ENCODE peak calls at places on chromosomes 11 and 22, in ten cellular contexts. R, A, P, L, Z, I, T, N, K and V are unnamed samples.
A peak's percentile ranks its signal among the peaks of the same experiment; 100 is the strongest.

GRCh38 chr11:84686726-84687125 is 940.4 kb downstream of the DLG2 start:
- DNase-seq in R (no peak), A (no peak), P (no peak), L (no peak), Z (no peak), I (no peak), T (no peak), N (no peak), K (no peak), V (no peak)

GRCh38 chr11:47394322-47395224 is 13.8 kb upstream of the SLC39A13 start:
- DNase-seq in R (peak; percentile 73), A (no peak), P (no peak), L (peak; percentile 56), Z (peak; percentile 84), I (peak; percentile 63), T (no peak), N (no peak), K (peak; percentile 60), V (peak; percentile 85)

GRCh38 chr11:62370743-62371440 is 33.6 kb downstream of the ASRGL1 start:
- DNase-seq in R (no peak), A (no peak), P (no peak), L (no peak), Z (peak; percentile 40), I (peak; percentile 37), T (peak; percentile 74), N (no peak), K (peak; percentile 64), V (peak; percentile 75)

GRCh38 chr11:126790550-126790981 is 210.0 kb downstream of the KIRREL3 start:
- DNase-seq in R (no peak), A (no peak), P (no peak), L (no peak), Z (no peak), I (no peak), T (no peak), N (no peak), K (no peak), V (no peak)

GRCh38 chr11:68386331-68386978 is 74.1 kb downstream of the LRP5 start:
- DNase-seq in R (peak; percentile 85), A (no peak), P (no peak), L (no peak), Z (no peak), I (no peak), T (no peak), N (no peak), K (no peak), V (no peak)

GRCh38 chr11:126817096-126817495 is 183.5 kb downstream of the KIRREL3 start:
- DNase-seq in R (no peak), A (no peak), P (no peak), L (no peak), Z (no peak), I (no peak), T (no peak), N (no peak), K (no peak), V (no peak)

GRCh38 chr22:36362077-36362476 is 25.7 kb downstream of the MYH9 start:
- DNase-seq in R (no peak), A (no peak), P (no peak), L (no peak), Z (no peak), I (no peak), T (no peak), N (no peak), K (no peak), V (no peak)

GRCh38 chr11:77596626-77597025 is 6.9 kb downstream of the AQP11 start:
- DNase-seq in R (no peak), A (no peak), P (no peak), L (no peak), Z (no peak), I (no peak), T (no peak), N (no peak), K (no peak), V (no peak)

GRCh38 chr11:103862827-103863213 is 173.6 kb upstream of the DDI1 start:
- DNase-seq in R (no peak), A (no peak), P (no peak), L (no peak), Z (no peak), I (no peak), T (no peak), N (no peak), K (no peak), V (no peak)

GRCh38 chr11:66467756-66468155 is 1.1 kb downstream of the PELI3 start:
- DNase-seq in R (peak; percentile 58), A (no peak), P (peak; percentile 34), L (peak; percentile 43), Z (peak; percentile 80), I (no peak), T (peak; percentile 70), N (no peak), K (peak; percentile 60), V (no peak)

GRCh38 chr11:72245232-72245816 is 1.3 kb upstream of the PHOX2A start:
- DNase-seq in R (no peak), A (no peak), P (no peak), L (no peak), Z (no peak), I (no peak), T (no peak), N (no peak), K (no peak), V (peak; percentile 47)

GRCh38 chr22:39152511-39153219 is at the start of gene CBX7:
- DNase-seq in R (peak; percentile 96), A (peak; percentile 83), P (peak; percentile 94), L (peak; percentile 92), Z (peak; percentile 94), I (peak; percentile 96), T (peak; percentile 94), N (peak; percentile 96), K (peak; percentile 94), V (peak; percentile 97)

GRCh38 chr22:39153220-39153860 is 860 bp upstream of the CBX7 start:
- DNase-seq in R (peak; percentile 56), A (no peak), P (peak; percentile 7), L (no peak), Z (no peak), I (no peak), T (no peak), N (no peak), K (no peak), V (peak; percentile 65)

GRCh38 chr22:39150848-39151215 is 1.6 kb downstream of the CBX7 start:
- DNase-seq in R (no peak), A (no peak), P (peak; percentile 15), L (no peak), Z (no peak), I (no peak), T (no peak), N (no peak), K (no peak), V (peak; percentile 35)

GRCh38 chr22:39151329-39151975 is 1.0 kb downstream of the CBX7 start:
- DNase-seq in R (no peak), A (no peak), P (peak; percentile 49), L (no peak), Z (no peak), I (peak; percentile 34), T (no peak), N (no peak), K (no peak), V (peak; percentile 65)

DNA sequence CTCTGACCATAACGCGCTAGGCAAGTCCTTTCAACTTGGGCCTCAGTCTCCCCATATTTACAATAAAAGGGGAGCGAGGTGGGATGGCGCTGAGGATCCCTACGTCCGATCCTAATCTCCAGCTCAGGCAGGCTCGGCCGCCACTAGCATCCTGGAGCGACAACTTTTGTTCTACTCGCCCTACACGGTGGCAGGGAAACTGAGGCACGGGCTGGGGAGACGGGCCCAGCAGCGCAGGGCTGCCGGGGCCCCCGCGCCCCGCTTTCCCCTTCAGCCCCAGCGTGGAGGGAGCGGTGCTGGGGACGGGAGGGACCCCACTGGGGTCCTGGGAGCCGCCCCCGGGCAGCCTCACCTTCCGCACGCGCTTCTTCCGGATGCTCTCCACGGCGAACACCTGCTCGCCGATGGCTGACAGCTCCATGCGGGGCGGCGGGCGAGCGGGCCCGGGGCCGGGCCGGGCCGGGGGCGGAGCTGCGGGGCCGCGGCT is 413 bp downstream of the CBX7 start:
- DNase-seq in R (no peak), A (no peak), P (no peak), L (no peak), Z (no peak), I (no peak), T (no peak), N (no peak), K (no peak), V (no peak)
- H3K4me1 ChIP-seq in R (no peaks in the 10 kb centered on the region), A (no peaks in the 10 kb centered on the region), P (peaks cover 9% of the 10 kb centered on the region), L (peaks cover 31% of the 10 kb centered on the region), Z (peaks cover 42% of the 10 kb centered on the region), I (peaks cover 42% of the 10 kb centered on the region), T (no peaks in the 10 kb centered on the region), N (peaks cover 59% of the 10 kb centered on the region), K (peaks cover 57% of the 10 kb centered on the region), V (peaks cover 43% of the 10 kb centered on the region)

DNA sequence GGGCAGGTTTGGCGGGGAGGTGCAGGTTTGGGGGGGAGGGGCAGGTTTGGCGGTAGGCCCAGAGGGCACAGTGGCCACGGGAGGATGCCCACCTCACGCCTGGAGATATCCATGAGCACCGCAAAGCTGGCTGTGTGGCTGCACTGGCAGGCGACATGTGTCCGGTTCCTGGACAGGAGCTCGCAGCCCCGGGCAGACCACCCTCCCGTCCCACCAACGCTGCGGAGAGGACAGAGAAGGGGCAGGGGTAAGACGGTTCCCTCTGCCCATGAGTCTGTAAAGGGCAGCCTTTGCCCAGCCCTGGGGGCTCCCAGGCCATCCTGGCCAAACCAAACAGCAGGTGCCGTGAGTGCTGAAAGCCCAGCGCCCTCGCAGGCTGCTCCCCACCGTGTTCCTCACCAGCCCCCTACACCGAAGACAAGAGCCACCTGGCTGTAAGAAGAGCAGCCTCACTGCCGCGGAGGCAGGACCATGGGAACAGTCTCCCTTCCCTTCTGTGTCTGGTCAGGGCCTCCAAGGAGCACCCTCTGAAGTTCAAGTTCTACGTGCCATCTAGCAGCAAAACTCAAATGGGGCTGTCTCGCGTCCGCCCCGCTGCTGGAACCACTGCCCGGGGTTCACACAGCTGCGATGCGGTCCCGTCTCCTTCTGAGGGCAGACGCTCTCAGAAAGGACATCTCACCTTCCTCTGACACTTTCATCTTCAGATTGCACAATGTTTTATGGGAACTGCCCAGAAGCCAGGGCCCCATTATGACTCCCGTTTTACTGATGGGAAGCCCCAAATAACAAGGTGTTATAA is 43.2 kb downstream of the TRMU start:
- DNase-seq in R (peak; percentile 64), A (no peak), P (no peak), L (no peak), Z (no peak), I (peak; percentile 4), T (peak; percentile 38), N (no peak), K (no peak), V (no peak)
- H3K27ac ChIP-seq in R (peak overlapping the region; percentile 96), A (no peak overlapping the region), P (peak overlapping the region; percentile 93), L (no peak overlapping the region), Z (peak overlapping the region; percentile 72), I (no peak overlapping the region), T (peak overlapping the region; percentile 53), N (no peak overlapping the region), K (no peak overlapping the region), V (peak overlapping the region; percentile 80)

DNA sequence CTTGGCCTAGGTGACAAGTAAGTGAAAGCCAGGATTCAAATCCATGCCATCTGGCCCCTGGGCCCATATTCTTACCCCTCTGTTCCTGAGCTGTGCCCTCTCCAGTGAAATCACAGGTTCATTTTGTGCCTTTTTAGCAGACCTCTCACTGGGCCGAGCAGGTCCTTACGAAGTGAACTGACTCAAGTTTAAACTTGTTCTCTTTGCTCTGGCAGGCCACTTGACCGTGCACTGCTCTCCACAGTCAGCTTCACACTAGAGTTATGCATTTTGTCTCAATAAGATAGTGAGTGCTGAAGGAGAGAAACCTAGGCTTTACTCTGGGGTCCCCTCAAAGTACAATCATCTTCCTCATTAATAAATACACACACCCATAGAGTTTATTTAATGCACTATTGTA is 40.7 kb downstream of the ARFGAP3 start:
- DNase-seq in R (no peak), A (no peak), P (no peak), L (no peak), Z (no peak), I (no peak), T (no peak), N (peak; percentile 28), K (no peak), V (no peak)
- H3K36me3 ChIP-seq in R (peaks cover 4% of the 10 kb centered on the region), A (peaks cover 50% of the 10 kb centered on the region), P (no peaks in the 10 kb centered on the region), L (peaks cover 69% of the 10 kb centered on the region), Z (peaks cover 72% of the 10 kb centered on the region), I (peaks cover 2% of the 10 kb centered on the region), T (no peaks in the 10 kb centered on the region), N (peaks cover 44% of the 10 kb centered on the region), K (peaks cover 34% of the 10 kb centered on the region), V (peaks cover 59% of the 10 kb centered on the region)

GRCh38 chr22:43995057-43995685 is 28.9 kb upstream of the PARVB start:
- DNase-seq in R (no peak), A (no peak), P (no peak), L (no peak), Z (no peak), I (no peak), T (no peak), N (no peak), K (no peak), V (peak; percentile 51)
- H3K4me1 ChIP-seq in R (peaks cover 5% of the 10 kb centered on the region), A (no peaks in the 10 kb centered on the region), P (no peaks in the 10 kb centered on the region), L (no peaks in the 10 kb centered on the region), Z (peaks cover 13% of the 10 kb centered on the region), I (peaks cover 10% of the 10 kb centered on the region), T (no peaks in the 10 kb centered on the region), N (peaks cover 10% of the 10 kb centered on the region), K (peaks cover 3% of the 10 kb centered on the region), V (no peaks in the 10 kb centered on the region)